ENCODE peak calls at places on chromosomes 5 and 9, in four cellular contexts. F is cardiac fibroblast, Q is epithelial cell of esophagus, E is fibroblast of lung. W is an unnamed sample.

GRCh38 chr9:114655689-114656088 is 1.9 kb downstream of the TEX53 start:
- DNase-seq in F (peak), Q (no peak), E (peak), W (no peak)

GRCh38 chr5:115811406-115811805 is 5.1 kb downstream of the CDO1 start:
- DNase-seq in F (no peak), Q (no peak), E (no peak), W (no peak)

GRCh38 chr5:97078958-97079357 is 63.5 kb downstream of the LIX1 start:
- DNase-seq in F (peak), Q (peak), E (peak), W (peak)

GRCh38 chr5:109882546-109882945 is 192.8 kb downstream of the MAN2A1 start:
- DNase-seq in F (no peak), Q (peak), E (no peak), W (no peak)

GRCh38 chr5:161165998-161166660 is 314.1 kb upstream of the ATP10B start:
- DNase-seq in F (no peak), Q (no peak), E (no peak), W (no peak)

GRCh38 chr9:105554042-105554441 is 3.9 kb upstream of the FKTN start:
- DNase-seq in F (peak), Q (no peak), E (peak), W (no peak)

GRCh38 chr9:127502706-127503378 is 51.5 kb downstream of the LRSAM1 start:
- DNase-seq in F (no peak), Q (no peak), E (no peak), W (no peak)

GRCh38 chr9:78118742-78119473 is 87.3 kb upstream of the GNAQ start:
- DNase-seq in F (peak), Q (peak), E (peak), W (no peak)

GRCh38 chr9:137433349-137433915 is 7.7 kb downstream of the ENTPD8 start:
- DNase-seq in F (no peak), Q (no peak), E (no peak), W (no peak)

GRCh38 chr5:177431317-177432142 is 5.1 kb downstream of the GRK6 start:
- DNase-seq in F (no peak), Q (no peak), E (no peak), W (no peak)

GRCh38 chr9:81108391-81108790 is 581.0 kb downstream of the TLE1 start:
- DNase-seq in F (peak), Q (peak), E (no peak), W (no peak)

GRCh38 chr9:5453673-5454072 is 3.3 kb downstream of the CD274 start:
- DNase-seq in F (no peak), Q (no peak), E (no peak), W (no peak)

GRCh38 chr9:87667164-87667738 is 58.7 kb upstream of the CTSL start:
- DNase-seq in F (peak), Q (peak), E (no peak), W (peak)

GRCh38 chr5:149325166-149325735 is 20.0 kb upstream of the GRPEL2 start:
- DNase-seq in F (no peak), Q (peak), E (peak), W (no peak)

GRCh38 chr5:139867581-139867980 is 72.0 kb downstream of the PSD2 start:
- DNase-seq in F (no peak), Q (no peak), E (no peak), W (no peak)

GRCh38 chr9:97632406-97632991 is 669 bp downstream of the TSTD2 start:
- DNase-seq in F (peak), Q (no peak), E (peak), W (peak)

GRCh38 chr9:134605969-134606363 is 35.6 kb upstream of the COL5A1 start:
- DNase-seq in F (no peak), Q (no peak), E (no peak), W (no peak)

GRCh38 chr5:157924931-157925729 is 66.2 kb upstream of the CLINT1 start:
- DNase-seq in F (peak), Q (no peak), E (no peak), W (no peak)

GRCh38 chr5:74257645-74258328 is 382.7 kb downstream of the ENC1 start:
- DNase-seq in F (peak), Q (peak), E (peak), W (no peak)

GRCh38 chr9:84129529-84129928 is 148.9 kb downstream of the RMI1 start:
- DNase-seq in F (no peak), Q (no peak), E (no peak), W (no peak)

GRCh38 chr9:108684288-108685025 is 171.3 kb downstream of the ACTL7B start:
- DNase-seq in F (no peak), Q (no peak), E (no peak), W (no peak)

GRCh38 chr9:35935261-35935660 is 22.7 kb downstream of the OR2S2 start:
- DNase-seq in F (peak), Q (peak), E (peak), W (no peak)

GRCh38 chr5:169970334-169970733 is 10.0 kb downstream of the INSYN2B start:
- DNase-seq in F (no peak), Q (no peak), E (no peak), W (no peak)

GRCh38 chr5:14250778-14251711 is 107.9 kb downstream of the TRIO start:
- DNase-seq in F (no peak), Q (no peak), E (no peak), W (no peak)

GRCh38 chr5:83093692-83094091 is 16.3 kb downstream of the XRCC4 start:
- DNase-seq in F (no peak), Q (no peak), E (no peak), W (no peak)

GRCh38 chr5:38555354-38556114 is 912 bp downstream of the LIFR start:
- DNase-seq in F (no peak), Q (no peak), E (no peak), W (no peak)

GRCh38 chr9:35682083-35682482 is 7.6 kb downstream of the TPM2 start:
- DNase-seq in F (peak), Q (no peak), E (no peak), W (no peak)

GRCh38 chr9:96033896-96034295 is 158.4 kb downstream of the ERCC6L2 start:
- DNase-seq in F (no peak), Q (no peak), E (no peak), W (no peak)

GRCh38 chr5:55608595-55608994 is 73.8 kb upstream of the PLPP1 start:
- DNase-seq in F (no peak), Q (no peak), E (no peak), W (no peak)

GRCh38 chr5:140734354-140734753 is 34.1 kb downstream of the ZMAT2 start:
- DNase-seq in F (peak), Q (peak), E (no peak), W (peak)

DNA sequence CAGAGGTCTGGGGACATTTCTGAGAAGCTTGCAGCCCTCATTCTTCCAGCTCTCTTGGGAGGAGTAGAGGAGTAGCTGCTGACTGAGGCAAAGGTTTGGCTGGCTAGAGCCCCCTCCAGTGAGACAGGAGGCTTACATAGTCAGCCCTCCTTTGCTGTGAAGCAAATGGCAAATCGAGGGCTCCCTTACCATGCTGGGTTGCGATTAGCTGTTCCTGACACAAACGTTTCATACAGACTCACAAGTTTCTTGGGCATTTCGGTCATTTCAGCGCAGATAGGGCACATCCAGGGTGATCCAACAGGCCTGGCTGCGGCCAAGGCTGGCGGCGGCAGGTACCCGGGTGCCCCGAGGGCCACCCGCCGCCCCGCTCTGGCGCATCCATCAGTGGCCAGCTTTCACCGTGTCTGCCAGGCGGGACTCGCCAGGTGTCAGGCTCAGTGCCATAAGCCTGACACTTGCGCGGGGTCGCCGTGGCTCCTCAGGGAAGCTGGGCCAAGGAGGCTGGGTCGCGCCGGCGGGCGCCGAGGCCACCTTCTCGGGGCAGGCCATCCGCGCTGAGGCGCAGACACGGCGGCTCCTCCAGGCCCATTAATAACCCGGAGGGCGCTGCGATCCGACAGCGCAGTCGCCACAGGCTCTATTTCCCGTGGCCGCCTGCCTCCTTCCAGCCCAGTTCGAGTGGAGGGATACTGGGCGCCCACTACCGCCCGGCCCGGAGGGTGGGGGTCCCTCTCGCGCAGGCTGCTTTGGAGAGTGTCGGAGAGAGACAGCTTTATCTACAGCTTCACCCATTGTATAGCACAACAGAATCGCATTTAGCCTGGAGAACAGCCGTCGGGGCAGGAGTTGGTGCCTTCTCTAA is 9.1 kb downstream of the PRDM6 start:
- DNase-seq in F (no peak), Q (no peak), E (no peak), W (peak)
- H3K4me3 ChIP-seq in F (no peak), Q (no peak), E (peak), W (no peak)

DNA sequence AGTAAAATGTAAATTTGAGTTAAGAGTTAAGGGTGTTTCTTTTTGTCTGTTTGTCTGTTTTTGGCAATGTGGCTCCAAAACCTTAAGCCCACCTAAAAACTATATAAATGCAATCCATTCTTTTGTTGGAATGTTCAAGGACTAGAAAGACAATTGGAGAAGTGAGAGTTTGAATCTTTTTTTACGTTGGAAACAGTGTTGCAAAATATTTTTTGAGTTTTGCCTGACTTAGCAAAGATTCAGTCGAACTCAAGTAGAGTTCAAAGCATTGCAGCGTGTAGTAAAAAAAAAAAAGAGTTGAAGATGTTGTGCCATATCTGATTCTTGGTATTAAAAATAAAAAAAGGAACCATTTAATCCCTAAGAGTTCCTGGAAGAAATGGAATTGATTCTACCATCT is 915 bp downstream of the SYK start:
- DNase-seq in F (no peak), Q (no peak), E (no peak), W (no peak)
- H3K4me3 ChIP-seq in F (no peak), Q (peak), E (no peak), W (peak)

DNA sequence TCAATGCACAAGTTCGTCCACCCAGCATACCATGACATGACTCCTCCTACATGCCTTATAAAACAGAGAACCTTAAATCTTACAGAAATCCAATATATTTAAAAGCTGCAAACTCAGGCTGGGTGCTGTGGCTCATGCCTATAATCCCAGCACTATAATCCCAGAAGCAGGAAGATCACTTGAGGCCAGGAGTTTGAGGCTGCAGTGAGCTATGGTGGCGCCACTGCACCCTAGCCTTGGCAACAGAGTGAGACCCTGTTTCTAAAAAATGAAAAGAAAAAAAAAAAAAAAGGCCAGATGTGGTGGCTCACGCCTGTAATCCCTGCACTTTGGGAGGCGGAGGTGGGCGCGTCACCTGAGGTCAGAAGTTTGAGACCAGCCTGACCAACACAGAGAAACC is 68.7 kb downstream of the MTMR12 start:
- DNase-seq in F (no peak), Q (no peak), E (no peak), W (no peak)
- H3K4me3 ChIP-seq in F (no peak), Q (no peak), E (no peak), W (no peak)

GRCh38 chr9:79685576-79685975 is 113.8 kb downstream of the TLE4 start:
- DNase-seq in F (peak), Q (no peak), E (peak), W (no peak)

GRCh38 chr9:79687131-79687447 is 115.3 kb downstream of the TLE4 start:
- DNase-seq in F (no peak), Q (no peak), E (no peak), W (no peak)

GRCh38 chr9:79688363-79688762 is 116.6 kb downstream of the TLE4 start:
- DNase-seq in F (no peak), Q (no peak), E (no peak), W (no peak)

GRCh38 chr9:79684711-79685575 is 113.2 kb downstream of the TLE4 start:
- DNase-seq in F (peak), Q (peak), E (peak), W (no peak)

DNA sequence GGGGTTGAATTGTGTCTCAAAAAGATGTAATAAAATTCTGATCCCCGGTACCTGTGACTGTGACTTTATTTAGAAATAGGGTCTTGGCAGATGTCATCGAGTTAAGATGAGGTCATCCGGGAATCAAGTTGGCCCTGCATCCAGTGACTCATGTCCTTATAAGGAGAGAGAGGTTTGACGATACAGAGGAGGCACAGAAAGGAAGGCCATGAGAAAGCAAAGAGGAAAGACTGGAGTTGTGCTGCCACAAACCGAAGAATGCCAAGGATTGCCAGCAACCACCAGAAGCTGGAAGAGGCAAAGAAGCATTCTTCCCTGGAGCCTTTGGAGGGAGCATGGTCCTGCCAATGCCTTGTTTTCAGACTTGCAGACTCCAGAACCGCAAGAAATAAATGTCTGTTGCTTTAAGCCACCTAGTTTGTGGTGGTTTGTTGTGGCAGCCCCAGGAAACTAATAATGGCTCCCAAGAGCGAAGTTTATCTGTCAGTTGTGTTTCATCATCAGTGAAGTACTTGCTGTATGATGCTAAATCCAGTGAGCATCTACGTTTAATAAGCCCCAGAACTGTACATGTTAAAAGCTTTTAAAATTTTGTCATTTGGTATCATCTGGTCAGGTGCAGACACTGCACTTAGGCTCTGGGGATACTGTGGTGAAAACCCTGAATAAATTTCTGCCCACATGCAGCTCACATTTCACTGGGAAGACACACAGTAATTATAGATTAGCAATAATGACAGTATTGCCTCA is 114.8 kb downstream of the TLE4 start:
- DNase-seq in F (peak), Q (peak), E (peak), W (no peak)
- H3K4me3 ChIP-seq in F (no peak), Q (no peak), E (no peak), W (no peak)